ENCODE peak calls at places on chromosomes 6 and 20, in seven cellular contexts. One of them, this sample, is unnamed.

GRCh38 chr20:5085380-5085779 is 34.4 kb downstream of the PCNA start:
- DNase-seq in nephron progenitor cell: no peak
- DNase-seq in lung microvascular endothelial cell: no peak
- DNase-seq in myocyte: no peak
- DNase-seq in dorsolateral prefrontal cortex: no peak
- DNase-seq in stimulated activated CD4-positive, alpha-beta T cell treated with anti-CD3 and anti-CD28 coated beads, Interleukin-15, amount 100 ng/mL, for 1 hour: no peak
- DNase-seq in HuH-7.5: no peak
- DNase-seq in this sample: no peak

GRCh38 chr20:56842086-56842485 is 213.0 kb downstream of the TFAP2C start:
- DNase-seq in HuH-7.5: no peak
- DNase-seq in nephron progenitor cell: no peak
- DNase-seq in lung microvascular endothelial cell: no peak
- DNase-seq in dorsolateral prefrontal cortex: no peak
- DNase-seq in myocyte: no peak
- DNase-seq in stimulated activated CD4-positive, alpha-beta T cell treated with anti-CD3 and anti-CD28 coated beads, Interleukin-15, amount 100 ng/mL, for 1 hour: no peak
- DNase-seq in this sample: no peak

GRCh38 chr6:47034421-47034820 is 7.7 kb downstream of the ADGRF1 start:
- DNase-seq in dorsolateral prefrontal cortex: peak; percentile 36
- DNase-seq in lung microvascular endothelial cell: peak; percentile 13
- DNase-seq in stimulated activated CD4-positive, alpha-beta T cell treated with anti-CD3 and anti-CD28 coated beads, Interleukin-15, amount 100 ng/mL, for 1 hour: no peak
- DNase-seq in nephron progenitor cell: no peak
- DNase-seq in myocyte: no peak
- DNase-seq in HuH-7.5: no peak
- DNase-seq in this sample: peak; percentile 24

GRCh38 chr20:35791097-35791496 is 19.3 kb downstream of the PHF20 start:
- DNase-seq in stimulated activated CD4-positive, alpha-beta T cell treated with anti-CD3 and anti-CD28 coated beads, Interleukin-15, amount 100 ng/mL, for 1 hour: no peak
- DNase-seq in myocyte: no peak
- DNase-seq in lung microvascular endothelial cell: no peak
- DNase-seq in dorsolateral prefrontal cortex: no peak
- DNase-seq in HuH-7.5: no peak
- DNase-seq in nephron progenitor cell: no peak
- DNase-seq in this sample: no peak

GRCh38 chr6:155248021-155249001 is 15.5 kb upstream of the CLDN20 start:
- DNase-seq in myocyte: peak; percentile 82
- DNase-seq in nephron progenitor cell: peak; percentile 47
- DNase-seq in HuH-7.5: peak; percentile 42
- DNase-seq in dorsolateral prefrontal cortex: peak; percentile 81
- DNase-seq in lung microvascular endothelial cell: peak; percentile 80
- DNase-seq in stimulated activated CD4-positive, alpha-beta T cell treated with anti-CD3 and anti-CD28 coated beads, Interleukin-15, amount 100 ng/mL, for 1 hour: no peak
- DNase-seq in this sample: peak; percentile 37

GRCh38 chr6:35491558-35492541 is 5.0 kb downstream of the TEAD3 start:
- DNase-seq in nephron progenitor cell: no peak
- DNase-seq in dorsolateral prefrontal cortex: no peak
- DNase-seq in myocyte: peak; percentile 37
- DNase-seq in lung microvascular endothelial cell: no peak
- DNase-seq in HuH-7.5: no peak
- DNase-seq in stimulated activated CD4-positive, alpha-beta T cell treated with anti-CD3 and anti-CD28 coated beads, Interleukin-15, amount 100 ng/mL, for 1 hour: no peak
- DNase-seq in this sample: peak; percentile 64

GRCh38 chr6:31175961-31176360 is 5.5 kb upstream of the POU5F1 start:
- DNase-seq in stimulated activated CD4-positive, alpha-beta T cell treated with anti-CD3 and anti-CD28 coated beads, Interleukin-15, amount 100 ng/mL, for 1 hour: no peak
- DNase-seq in dorsolateral prefrontal cortex: no peak
- DNase-seq in lung microvascular endothelial cell: no peak
- DNase-seq in myocyte: peak; percentile 97
- DNase-seq in HuH-7.5: no peak
- DNase-seq in nephron progenitor cell: no peak
- DNase-seq in this sample: peak; percentile 89

GRCh38 chr6:4358414-4359107 is 223.2 kb upstream of the ECI2 start:
- DNase-seq in HuH-7.5: peak; percentile 32
- DNase-seq in nephron progenitor cell: peak; percentile 45
- DNase-seq in lung microvascular endothelial cell: peak; percentile 100
- DNase-seq in stimulated activated CD4-positive, alpha-beta T cell treated with anti-CD3 and anti-CD28 coated beads, Interleukin-15, amount 100 ng/mL, for 1 hour: no peak
- DNase-seq in myocyte: peak; percentile 100
- DNase-seq in dorsolateral prefrontal cortex: peak; percentile 89
- DNase-seq in this sample: peak; percentile 95

GRCh38 chr6:38391909-38392614 is 247.7 kb downstream of the BTBD9 start:
- DNase-seq in myocyte: peak; percentile 64
- DNase-seq in HuH-7.5: no peak
- DNase-seq in lung microvascular endothelial cell: peak; percentile 2
- DNase-seq in nephron progenitor cell: no peak
- DNase-seq in stimulated activated CD4-positive, alpha-beta T cell treated with anti-CD3 and anti-CD28 coated beads, Interleukin-15, amount 100 ng/mL, for 1 hour: no peak
- DNase-seq in dorsolateral prefrontal cortex: no peak
- DNase-seq in this sample: no peak

GRCh38 chr20:24423794-24424307 is 45.6 kb upstream of the SYNDIG1 start:
- DNase-seq in dorsolateral prefrontal cortex: no peak
- DNase-seq in lung microvascular endothelial cell: no peak
- DNase-seq in myocyte: no peak
- DNase-seq in stimulated activated CD4-positive, alpha-beta T cell treated with anti-CD3 and anti-CD28 coated beads, Interleukin-15, amount 100 ng/mL, for 1 hour: no peak
- DNase-seq in HuH-7.5: no peak
- DNase-seq in nephron progenitor cell: no peak
- DNase-seq in this sample: no peak

GRCh38 chr20:4820833-4821518 is 99.3 kb downstream of the PRND start:
- DNase-seq in lung microvascular endothelial cell: peak; percentile 29
- DNase-seq in HuH-7.5: no peak
- DNase-seq in dorsolateral prefrontal cortex: peak; percentile 82
- DNase-seq in stimulated activated CD4-positive, alpha-beta T cell treated with anti-CD3 and anti-CD28 coated beads, Interleukin-15, amount 100 ng/mL, for 1 hour: no peak
- DNase-seq in nephron progenitor cell: no peak
- DNase-seq in myocyte: peak; percentile 40
- DNase-seq in this sample: no peak

GRCh38 chr6:2765896-2766766 is 938 bp downstream of the WRNIP1 start:
- DNase-seq in HuH-7.5: peak; percentile 37
- DNase-seq in stimulated activated CD4-positive, alpha-beta T cell treated with anti-CD3 and anti-CD28 coated beads, Interleukin-15, amount 100 ng/mL, for 1 hour: no peak
- DNase-seq in nephron progenitor cell: peak; percentile 71
- DNase-seq in lung microvascular endothelial cell: peak; percentile 65
- DNase-seq in dorsolateral prefrontal cortex: no peak
- DNase-seq in myocyte: peak; percentile 51
- DNase-seq in this sample: no peak

GRCh38 chr6:69162811-69163210 is 527.7 kb downstream of the ADGRB3 start:
- DNase-seq in nephron progenitor cell: no peak
- DNase-seq in stimulated activated CD4-positive, alpha-beta T cell treated with anti-CD3 and anti-CD28 coated beads, Interleukin-15, amount 100 ng/mL, for 1 hour: no peak
- DNase-seq in myocyte: no peak
- DNase-seq in dorsolateral prefrontal cortex: no peak
- DNase-seq in lung microvascular endothelial cell: no peak
- DNase-seq in HuH-7.5: no peak
- DNase-seq in this sample: no peak

GRCh38 chr6:28254340-28254618 is 2.2 kb upstream of the ZKSCAN4 start:
- DNase-seq in nephron progenitor cell: no peak
- DNase-seq in myocyte: no peak
- DNase-seq in stimulated activated CD4-positive, alpha-beta T cell treated with anti-CD3 and anti-CD28 coated beads, Interleukin-15, amount 100 ng/mL, for 1 hour: no peak
- DNase-seq in dorsolateral prefrontal cortex: no peak
- DNase-seq in HuH-7.5: no peak
- DNase-seq in lung microvascular endothelial cell: no peak
- DNase-seq in this sample: no peak

GRCh38 chr6:144480518-144480917 is 195.4 kb downstream of the UTRN start:
- DNase-seq in myocyte: no peak
- DNase-seq in HuH-7.5: no peak
- DNase-seq in dorsolateral prefrontal cortex: no peak
- DNase-seq in stimulated activated CD4-positive, alpha-beta T cell treated with anti-CD3 and anti-CD28 coated beads, Interleukin-15, amount 100 ng/mL, for 1 hour: no peak
- DNase-seq in lung microvascular endothelial cell: no peak
- DNase-seq in nephron progenitor cell: no peak
- DNase-seq in this sample: no peak

GRCh38 chr6:99592900-99593299 is 13.7 kb upstream of the PRDM13 start:
- DNase-seq in myocyte: no peak
- DNase-seq in stimulated activated CD4-positive, alpha-beta T cell treated with anti-CD3 and anti-CD28 coated beads, Interleukin-15, amount 100 ng/mL, for 1 hour: no peak
- DNase-seq in dorsolateral prefrontal cortex: no peak
- DNase-seq in HuH-7.5: no peak
- DNase-seq in lung microvascular endothelial cell: no peak
- DNase-seq in nephron progenitor cell: no peak
- DNase-seq in this sample: no peak

GRCh38 chr6:1724616-1725015 is 114.9 kb downstream of the FOXC1 start:
- DNase-seq in nephron progenitor cell: no peak
- DNase-seq in dorsolateral prefrontal cortex: no peak
- DNase-seq in HuH-7.5: no peak
- DNase-seq in stimulated activated CD4-positive, alpha-beta T cell treated with anti-CD3 and anti-CD28 coated beads, Interleukin-15, amount 100 ng/mL, for 1 hour: no peak
- DNase-seq in lung microvascular endothelial cell: peak; percentile 67
- DNase-seq in myocyte: no peak
- DNase-seq in this sample: no peak

GRCh38 chr6:112017760-112018537 is 36.0 kb upstream of the CCN6 start:
- DNase-seq in HuH-7.5: no peak
- DNase-seq in dorsolateral prefrontal cortex: no peak
- DNase-seq in lung microvascular endothelial cell: no peak
- DNase-seq in nephron progenitor cell: no peak
- DNase-seq in stimulated activated CD4-positive, alpha-beta T cell treated with anti-CD3 and anti-CD28 coated beads, Interleukin-15, amount 100 ng/mL, for 1 hour: no peak
- DNase-seq in myocyte: no peak
- DNase-seq in this sample: no peak

GRCh38 chr6:134162932-134163331 is 110.5 kb upstream of the SLC2A12 start:
- DNase-seq in lung microvascular endothelial cell: no peak
- DNase-seq in HuH-7.5: no peak
- DNase-seq in stimulated activated CD4-positive, alpha-beta T cell treated with anti-CD3 and anti-CD28 coated beads, Interleukin-15, amount 100 ng/mL, for 1 hour: no peak
- DNase-seq in dorsolateral prefrontal cortex: no peak
- DNase-seq in nephron progenitor cell: no peak
- DNase-seq in myocyte: no peak
- DNase-seq in this sample: no peak

GRCh38 chr6:117233146-117233545 is 32.2 kb upstream of the VGLL2 start:
- DNase-seq in dorsolateral prefrontal cortex: no peak
- DNase-seq in stimulated activated CD4-positive, alpha-beta T cell treated with anti-CD3 and anti-CD28 coated beads, Interleukin-15, amount 100 ng/mL, for 1 hour: no peak
- DNase-seq in lung microvascular endothelial cell: no peak
- DNase-seq in myocyte: peak; percentile 92
- DNase-seq in HuH-7.5: no peak
- DNase-seq in nephron progenitor cell: no peak
- DNase-seq in this sample: peak; percentile 87

GRCh38 chr20:56429496-56429895 is 17.4 kb downstream of the CASS4 start:
- DNase-seq in HuH-7.5: no peak
- DNase-seq in myocyte: no peak
- DNase-seq in dorsolateral prefrontal cortex: no peak
- DNase-seq in nephron progenitor cell: no peak
- DNase-seq in lung microvascular endothelial cell: peak; percentile 42
- DNase-seq in stimulated activated CD4-positive, alpha-beta T cell treated with anti-CD3 and anti-CD28 coated beads, Interleukin-15, amount 100 ng/mL, for 1 hour: no peak
- DNase-seq in this sample: no peak

GRCh38 chr20:58890454-58891075 is 38.0 kb downstream of the GNAS start:
- DNase-seq in stimulated activated CD4-positive, alpha-beta T cell treated with anti-CD3 and anti-CD28 coated beads, Interleukin-15, amount 100 ng/mL, for 1 hour: peak; percentile 51
- DNase-seq in myocyte: peak; percentile 80
- DNase-seq in nephron progenitor cell: peak; percentile 83
- DNase-seq in HuH-7.5: peak; percentile 94
- DNase-seq in dorsolateral prefrontal cortex: peak; percentile 53
- DNase-seq in lung microvascular endothelial cell: peak; percentile 87
- DNase-seq in this sample: peak; percentile 92

GRCh38 chr20:51196991-51197651 is 174.2 kb upstream of the KCNG1 start:
- DNase-seq in nephron progenitor cell: no peak
- DNase-seq in lung microvascular endothelial cell: no peak
- DNase-seq in stimulated activated CD4-positive, alpha-beta T cell treated with anti-CD3 and anti-CD28 coated beads, Interleukin-15, amount 100 ng/mL, for 1 hour: no peak
- DNase-seq in HuH-7.5: no peak
- DNase-seq in dorsolateral prefrontal cortex: no peak
- DNase-seq in myocyte: no peak
- DNase-seq in this sample: no peak

GRCh38 chr20:58106143-58106750 is 122.2 kb downstream of the ANKRD60 start:
- DNase-seq in myocyte: no peak
- DNase-seq in lung microvascular endothelial cell: no peak
- DNase-seq in nephron progenitor cell: no peak
- DNase-seq in dorsolateral prefrontal cortex: no peak
- DNase-seq in HuH-7.5: no peak
- DNase-seq in stimulated activated CD4-positive, alpha-beta T cell treated with anti-CD3 and anti-CD28 coated beads, Interleukin-15, amount 100 ng/mL, for 1 hour: no peak
- DNase-seq in this sample: no peak

GRCh38 chr6:116102856-116103255 is 2.2 kb downstream of the NT5DC1 start:
- DNase-seq in myocyte: no peak
- DNase-seq in HuH-7.5: no peak
- DNase-seq in stimulated activated CD4-positive, alpha-beta T cell treated with anti-CD3 and anti-CD28 coated beads, Interleukin-15, amount 100 ng/mL, for 1 hour: no peak
- DNase-seq in nephron progenitor cell: no peak
- DNase-seq in dorsolateral prefrontal cortex: no peak
- DNase-seq in lung microvascular endothelial cell: peak; percentile 22
- DNase-seq in this sample: no peak

GRCh38 chr20:60034231-60035110 is 76.2 kb downstream of the CDH26 start:
- DNase-seq in HuH-7.5: no peak
- DNase-seq in dorsolateral prefrontal cortex: peak; percentile 28
- DNase-seq in nephron progenitor cell: peak; percentile 22
- DNase-seq in stimulated activated CD4-positive, alpha-beta T cell treated with anti-CD3 and anti-CD28 coated beads, Interleukin-15, amount 100 ng/mL, for 1 hour: no peak
- DNase-seq in myocyte: peak; percentile 69
- DNase-seq in lung microvascular endothelial cell: no peak
- DNase-seq in this sample: no peak

GRCh38 chr6:87396595-87397392 is 11.0 kb upstream of the CFAP206 start:
- DNase-seq in stimulated activated CD4-positive, alpha-beta T cell treated with anti-CD3 and anti-CD28 coated beads, Interleukin-15, amount 100 ng/mL, for 1 hour: no peak
- DNase-seq in HuH-7.5: no peak
- DNase-seq in dorsolateral prefrontal cortex: no peak
- DNase-seq in lung microvascular endothelial cell: no peak
- DNase-seq in nephron progenitor cell: no peak
- DNase-seq in myocyte: no peak
- DNase-seq in this sample: no peak

GRCh38 chr6:110625883-110626282 is 149.5 kb upstream of the SLC22A16 start:
- DNase-seq in myocyte: peak; percentile 43
- DNase-seq in stimulated activated CD4-positive, alpha-beta T cell treated with anti-CD3 and anti-CD28 coated beads, Interleukin-15, amount 100 ng/mL, for 1 hour: no peak
- DNase-seq in nephron progenitor cell: no peak
- DNase-seq in HuH-7.5: no peak
- DNase-seq in dorsolateral prefrontal cortex: no peak
- DNase-seq in lung microvascular endothelial cell: peak; percentile 21
- DNase-seq in this sample: no peak

GRCh38 chr20:50895111-50895830 is 36.0 kb downstream of the ADNP start:
- DNase-seq in lung microvascular endothelial cell: no peak
- DNase-seq in nephron progenitor cell: no peak
- DNase-seq in stimulated activated CD4-positive, alpha-beta T cell treated with anti-CD3 and anti-CD28 coated beads, Interleukin-15, amount 100 ng/mL, for 1 hour: no peak
- DNase-seq in dorsolateral prefrontal cortex: no peak
- DNase-seq in myocyte: no peak
- DNase-seq in HuH-7.5: no peak
- DNase-seq in this sample: no peak

GRCh38 chr6:30317913-30318589 is 8.7 kb upstream of the TRIM39 start:
- DNase-seq in dorsolateral prefrontal cortex: no peak
- DNase-seq in HuH-7.5: no peak
- DNase-seq in nephron progenitor cell: no peak
- DNase-seq in stimulated activated CD4-positive, alpha-beta T cell treated with anti-CD3 and anti-CD28 coated beads, Interleukin-15, amount 100 ng/mL, for 1 hour: no peak
- DNase-seq in myocyte: no peak
- DNase-seq in lung microvascular endothelial cell: no peak
- DNase-seq in this sample: no peak

GRCh38 chr20:5569021-5569420 is 181.2 kb upstream of the SHLD1 start:
- DNase-seq in stimulated activated CD4-positive, alpha-beta T cell treated with anti-CD3 and anti-CD28 coated beads, Interleukin-15, amount 100 ng/mL, for 1 hour: peak; percentile 9
- DNase-seq in lung microvascular endothelial cell: peak; percentile 66
- DNase-seq in dorsolateral prefrontal cortex: peak; percentile 60
- DNase-seq in myocyte: peak; percentile 30
- DNase-seq in HuH-7.5: peak; percentile 16
- DNase-seq in nephron progenitor cell: no peak
- DNase-seq in this sample: peak; percentile 55

GRCh38 chr20:45293041-45294002 is 13.3 kb upstream of the RBPJL start:
- DNase-seq in nephron progenitor cell: peak; percentile 95
- DNase-seq in lung microvascular endothelial cell: peak; percentile 72
- DNase-seq in dorsolateral prefrontal cortex: peak; percentile 83
- DNase-seq in stimulated activated CD4-positive, alpha-beta T cell treated with anti-CD3 and anti-CD28 coated beads, Interleukin-15, amount 100 ng/mL, for 1 hour: peak; percentile 58
- DNase-seq in myocyte: peak; percentile 60
- DNase-seq in HuH-7.5: peak; percentile 94
- DNase-seq in this sample: no peak

GRCh38 chr6:49849121-49849907 is 17.0 kb downstream of the CRISP1 start:
- DNase-seq in nephron progenitor cell: peak; percentile 3
- DNase-seq in stimulated activated CD4-positive, alpha-beta T cell treated with anti-CD3 and anti-CD28 coated beads, Interleukin-15, amount 100 ng/mL, for 1 hour: no peak
- DNase-seq in myocyte: peak; percentile 59
- DNase-seq in lung microvascular endothelial cell: peak; percentile 56
- DNase-seq in dorsolateral prefrontal cortex: no peak
- DNase-seq in HuH-7.5: no peak
- DNase-seq in this sample: no peak

GRCh38 chr20:24835195-24835594 is 113.9 kb upstream of the CST7 start:
- DNase-seq in nephron progenitor cell: no peak
- DNase-seq in stimulated activated CD4-positive, alpha-beta T cell treated with anti-CD3 and anti-CD28 coated beads, Interleukin-15, amount 100 ng/mL, for 1 hour: no peak
- DNase-seq in dorsolateral prefrontal cortex: no peak
- DNase-seq in myocyte: no peak
- DNase-seq in lung microvascular endothelial cell: no peak
- DNase-seq in HuH-7.5: no peak
- DNase-seq in this sample: no peak

GRCh38 chr6:130218136-130218535 is 4.6 kb downstream of the SAMD3 start:
- DNase-seq in stimulated activated CD4-positive, alpha-beta T cell treated with anti-CD3 and anti-CD28 coated beads, Interleukin-15, amount 100 ng/mL, for 1 hour: no peak
- DNase-seq in nephron progenitor cell: no peak
- DNase-seq in HuH-7.5: no peak
- DNase-seq in dorsolateral prefrontal cortex: no peak
- DNase-seq in myocyte: no peak
- DNase-seq in lung microvascular endothelial cell: no peak
- DNase-seq in this sample: no peak

GRCh38 chr6:21626756-21627155 is 33.2 kb downstream of the SOX4 start:
- DNase-seq in lung microvascular endothelial cell: no peak
- DNase-seq in stimulated activated CD4-positive, alpha-beta T cell treated with anti-CD3 and anti-CD28 coated beads, Interleukin-15, amount 100 ng/mL, for 1 hour: no peak
- DNase-seq in HuH-7.5: no peak
- DNase-seq in myocyte: no peak
- DNase-seq in nephron progenitor cell: no peak
- DNase-seq in dorsolateral prefrontal cortex: no peak
- DNase-seq in this sample: no peak

GRCh38 chr6:42158011-42158410 is 15.2 kb upstream of the GUCA1A start:
- DNase-seq in stimulated activated CD4-positive, alpha-beta T cell treated with anti-CD3 and anti-CD28 coated beads, Interleukin-15, amount 100 ng/mL, for 1 hour: no peak
- DNase-seq in HuH-7.5: no peak
- DNase-seq in nephron progenitor cell: no peak
- DNase-seq in lung microvascular endothelial cell: no peak
- DNase-seq in dorsolateral prefrontal cortex: no peak
- DNase-seq in myocyte: no peak
- DNase-seq in this sample: no peak

GRCh38 chr6:40714576-40715500 is 127.7 kb upstream of the LRFN2 start:
- DNase-seq in lung microvascular endothelial cell: no peak
- DNase-seq in HuH-7.5: peak; percentile 31
- DNase-seq in dorsolateral prefrontal cortex: peak; percentile 11
- DNase-seq in stimulated activated CD4-positive, alpha-beta T cell treated with anti-CD3 and anti-CD28 coated beads, Interleukin-15, amount 100 ng/mL, for 1 hour: no peak
- DNase-seq in myocyte: no peak
- DNase-seq in nephron progenitor cell: no peak
- DNase-seq in this sample: no peak

This sample was measured in SJCRH30.